ENCODE peak calls at places on chromosome 9, in eight cellular contexts. T, A, K, S, D, L, W and G are unnamed samples.

GRCh38 chr9:124770359-124771020 is 621 bp downstream of the NR6A1 start:
- DNase-seq in T (no peak), A (no peak), K (no peak), S (no peak), D (peak; percentile 34), L (no peak), W (no peak), G (no peak)

GRCh38 chr9:16316406-16316805 is 554.1 kb downstream of the BNC2 start:
- DNase-seq in T (no peak), A (no peak), K (no peak), S (no peak), D (no peak), L (peak; percentile 12), W (no peak), G (no peak)

GRCh38 chr9:18675973-18676372 is 202.0 kb downstream of the ADAMTSL1 start:
- DNase-seq in T (no peak), A (no peak), K (no peak), S (no peak), D (no peak), L (no peak), W (no peak), G (no peak)

GRCh38 chr9:100020121-100020780 is 78.5 kb downstream of the ERP44 start:
- DNase-seq in T (peak; percentile 2), A (no peak), K (no peak), S (no peak), D (no peak), L (no peak), W (no peak), G (no peak)

GRCh38 chr9:117462926-117463325 is 48.1 kb upstream of the ASTN2 start:
- DNase-seq in T (no peak), A (no peak), K (peak; percentile 80), S (no peak), D (no peak), L (peak; percentile 11), W (no peak), G (no peak)

GRCh38 chr9:126705767-126706697 is 92.3 kb downstream of the LMX1B start:
- DNase-seq in T (no peak), A (peak; percentile 46), K (no peak), S (peak; percentile 80), D (peak; percentile 66), L (no peak), W (peak; percentile 20), G (peak; percentile 69)

GRCh38 chr9:81689343-81690175 is at the start of gene TLE1:
- DNase-seq in T (peak; percentile 95), A (peak; percentile 63), K (peak; percentile 95), S (peak; percentile 82), D (peak; percentile 80), L (peak; percentile 99), W (peak; percentile 99), G (peak; percentile 70)

GRCh38 chr9:137480686-137481683 is 21.9 kb upstream of the NSMF start:
- DNase-seq in T (no peak), A (no peak), K (no peak), S (no peak), D (no peak), L (no peak), W (peak; percentile 10), G (no peak)

GRCh38 chr9:127204771-127205470 is 59.7 kb upstream of the GARNL3 start:
- DNase-seq in T (no peak), A (no peak), K (peak; percentile 64), S (no peak), D (no peak), L (no peak), W (no peak), G (no peak)

GRCh38 chr9:4894076-4894475 is 91.0 kb upstream of the JAK2 start:
- DNase-seq in T (no peak), A (no peak), K (no peak), S (no peak), D (no peak), L (no peak), W (no peak), G (no peak)

GRCh38 chr9:27183701-27184100 is 74.7 kb downstream of the TEK start:
- DNase-seq in T (no peak), A (no peak), K (no peak), S (no peak), D (no peak), L (no peak), W (no peak), G (no peak)

GRCh38 chr9:73426226-73426625 is 274.6 kb downstream of the ANXA1 start:
- DNase-seq in T (no peak), A (no peak), K (no peak), S (no peak), D (no peak), L (no peak), W (no peak), G (no peak)

GRCh38 chr9:14399736-14400657 is 86.1 kb upstream of the NFIB start:
- DNase-seq in T (no peak), A (no peak), K (peak; percentile 99), S (no peak), D (no peak), L (no peak), W (no peak), G (no peak)

GRCh38 chr9:129822825-129823162 is 1.1 kb downstream of the TOR1A start:
- DNase-seq in T (no peak), A (no peak), K (no peak), S (no peak), D (no peak), L (no peak), W (no peak), G (no peak)

GRCh38 chr9:110444911-110445310 is 107.2 kb upstream of the TXNDC8 start:
- DNase-seq in T (peak; percentile 81), A (no peak), K (no peak), S (no peak), D (no peak), L (no peak), W (no peak), G (no peak)

GRCh38 chr9:68536876-68537490 is 3.7 kb downstream of the TMEM252 start:
- DNase-seq in T (no peak), A (no peak), K (no peak), S (no peak), D (no peak), L (no peak), W (no peak), G (no peak)

GRCh38 chr9:942805-943580 is 33.5 kb upstream of the DMRT3 start:
- DNase-seq in T (no peak), A (no peak), K (no peak), S (no peak), D (no peak), L (no peak), W (no peak), G (no peak)